ENCODE peak calls at places on chromosomes 3 and 15, in seven cellular contexts. One of them, this sample, is unnamed.

GRCh38 chr3:7226393-7226792 is 365.5 kb downstream of the GRM7 start:
- DNase-seq in H54: no peak
- DNase-seq in NCI-H524: no peak
- DNase-seq in ovary: no peak
- DNase-seq in skeletal muscle cell: no peak
- DNase-seq in AG20443: no peak
- DNase-seq in fibroblast of the aortic adventitia: no peak
- DNase-seq in this sample: no peak

GRCh38 chr3:31959951-31960792 is 20.9 kb downstream of the OSBPL10 start:
- DNase-seq in H54: no peak
- DNase-seq in AG20443: no peak
- DNase-seq in ovary: no peak
- DNase-seq in fibroblast of the aortic adventitia: peak; percentile 60
- DNase-seq in skeletal muscle cell: no peak
- DNase-seq in NCI-H524: no peak
- DNase-seq in this sample: no peak

GRCh38 chr3:144187531-144188230 is 216.1 kb downstream of the DIPK2A start:
- DNase-seq in skeletal muscle cell: peak; percentile 68
- DNase-seq in NCI-H524: peak; percentile 64
- DNase-seq in AG20443: peak; percentile 17
- DNase-seq in H54: no peak
- DNase-seq in fibroblast of the aortic adventitia: peak; percentile 47
- DNase-seq in ovary: no peak
- DNase-seq in this sample: no peak

GRCh38 chr3:15405448-15406050 is 21.8 kb downstream of the METTL6 start:
- DNase-seq in NCI-H524: no peak
- DNase-seq in ovary: peak; percentile 32
- DNase-seq in fibroblast of the aortic adventitia: peak; percentile 84
- DNase-seq in H54: no peak
- DNase-seq in AG20443: peak; percentile 62
- DNase-seq in skeletal muscle cell: peak; percentile 25
- DNase-seq in this sample: no peak

GRCh38 chr3:74631771-74632170 is 17.3 kb upstream of the CNTN3 start:
- DNase-seq in AG20443: no peak
- DNase-seq in fibroblast of the aortic adventitia: no peak
- DNase-seq in H54: no peak
- DNase-seq in skeletal muscle cell: no peak
- DNase-seq in ovary: no peak
- DNase-seq in NCI-H524: no peak
- DNase-seq in this sample: no peak

GRCh38 chr15:58374147-58374546 is 57.6 kb upstream of the LIPC start:
- DNase-seq in AG20443: no peak
- DNase-seq in H54: no peak
- DNase-seq in skeletal muscle cell: no peak
- DNase-seq in NCI-H524: no peak
- DNase-seq in fibroblast of the aortic adventitia: no peak
- DNase-seq in ovary: no peak
- DNase-seq in this sample: no peak

GRCh38 chr15:68278345-68279217 is 1.0 kb downstream of the FEM1B start:
- DNase-seq in ovary: no peak
- DNase-seq in NCI-H524: peak; percentile 72
- DNase-seq in H54: no peak
- DNase-seq in fibroblast of the aortic adventitia: peak; percentile 47
- DNase-seq in AG20443: no peak
- DNase-seq in skeletal muscle cell: no peak
- DNase-seq in this sample: peak; percentile 62

GRCh38 chr15:40930430-40931299 is 1.5 kb downstream of the DLL4 start:
- DNase-seq in H54: no peak
- DNase-seq in NCI-H524: peak; percentile 48
- DNase-seq in ovary: peak; percentile 49
- DNase-seq in skeletal muscle cell: no peak
- DNase-seq in fibroblast of the aortic adventitia: peak; percentile 16
- DNase-seq in AG20443: no peak
- DNase-seq in this sample: no peak

GRCh38 chr15:77029166-77030041 is 34.5 kb downstream of the PSTPIP1 start:
- DNase-seq in fibroblast of the aortic adventitia: no peak
- DNase-seq in skeletal muscle cell: no peak
- DNase-seq in H54: no peak
- DNase-seq in AG20443: no peak
- DNase-seq in ovary: peak; percentile 13
- DNase-seq in NCI-H524: no peak
- DNase-seq in this sample: no peak

GRCh38 chr15:75821946-75822345 is 21.3 kb upstream of the UBE2Q2 start:
- DNase-seq in H54: no peak
- DNase-seq in ovary: no peak
- DNase-seq in AG20443: no peak
- DNase-seq in skeletal muscle cell: no peak
- DNase-seq in NCI-H524: no peak
- DNase-seq in fibroblast of the aortic adventitia: no peak
- DNase-seq in this sample: no peak

GRCh38 chr3:42205800-42206514 is 60.0 kb downstream of the CCK start:
- DNase-seq in NCI-H524: no peak
- DNase-seq in H54: no peak
- DNase-seq in fibroblast of the aortic adventitia: no peak
- DNase-seq in AG20443: no peak
- DNase-seq in skeletal muscle cell: no peak
- DNase-seq in ovary: no peak
- DNase-seq in this sample: no peak

GRCh38 chr3:121748638-121749275 is 784 bp downstream of the GOLGB1 start:
- DNase-seq in AG20443: no peak
- DNase-seq in NCI-H524: no peak
- DNase-seq in ovary: no peak
- DNase-seq in H54: peak; percentile 15
- DNase-seq in fibroblast of the aortic adventitia: peak; percentile 34
- DNase-seq in skeletal muscle cell: peak; percentile 14
- DNase-seq in this sample: peak; percentile 5

GRCh38 chr15:101496198-101496986 is 6.9 kb upstream of the PCSK6 start:
- DNase-seq in fibroblast of the aortic adventitia: no peak
- DNase-seq in NCI-H524: no peak
- DNase-seq in skeletal muscle cell: no peak
- DNase-seq in ovary: no peak
- DNase-seq in AG20443: peak; percentile 10
- DNase-seq in H54: no peak
- DNase-seq in this sample: no peak

GRCh38 chr3:197027896-197028710 is 1.5 kb downstream of the MELTF start:
- DNase-seq in NCI-H524: no peak
- DNase-seq in ovary: no peak
- DNase-seq in AG20443: peak; percentile 13
- DNase-seq in skeletal muscle cell: no peak
- DNase-seq in fibroblast of the aortic adventitia: no peak
- DNase-seq in H54: no peak
- DNase-seq in this sample: no peak

GRCh38 chr15:101129851-101130250 is 122.0 kb downstream of the CHSY1 start:
- DNase-seq in skeletal muscle cell: no peak
- DNase-seq in H54: no peak
- DNase-seq in fibroblast of the aortic adventitia: no peak
- DNase-seq in NCI-H524: no peak
- DNase-seq in AG20443: no peak
- DNase-seq in ovary: no peak
- DNase-seq in this sample: no peak